ENCODE peak calls at places on chromosomes 4 and X, in six cellular contexts. L is H9, W is trophoblast cell, N is IMR-90, Y is H1, S is neuronal stem cell. Z is an unnamed sample.

GRCh38 chrX:39975094-39975865 is 122.5 kb downstream of the BCOR start:
- DNase-seq in L (no peak), N (no peak), W (peak; percentile 65), S (no peak), Y (no peak), Z (no peak)

GRCh38 chrX:107673933-107674479 is 45.7 kb downstream of the PRPS1 start:
- DNase-seq in N (no peak), Y (no peak), W (no peak), S (no peak), L (peak; percentile 60), Z (peak; percentile 95)

GRCh38 chr4:92864176-92864575 is 560.4 kb downstream of the GRID2 start:
- DNase-seq in N (no peak), W (no peak), L (no peak), Y (no peak), S (no peak), Z (no peak)

GRCh38 chr4:165133150-165133549 is 20.5 kb upstream of the TMEM192 start:
- DNase-seq in L (no peak), N (no peak), W (no peak), S (no peak), Y (no peak), Z (no peak)

GRCh38 chrX:118679290-118679689 is 48.1 kb upstream of the IL13RA1 start:
- DNase-seq in L (no peak), S (no peak), N (no peak), Y (no peak), W (no peak), Z (no peak)

GRCh38 chr4:4849106-4849505 is 10.4 kb upstream of the MSX1 start:
- DNase-seq in L (no peak), S (no peak), Y (no peak), W (no peak), N (no peak), Z (no peak)

GRCh38 chr4:160129439-160129838 is 1026.6 kb downstream of the RAPGEF2 start:
- DNase-seq in W (peak; percentile 43), L (no peak), S (no peak), N (no peak), Y (no peak), Z (peak; percentile 70)

GRCh38 chr4:124804584-124804983 is 92.1 kb upstream of the ANKRD50 start:
- DNase-seq in N (peak; percentile 18), W (no peak), Y (no peak), S (no peak), L (no peak), Z (peak; percentile 16)

GRCh38 chr4:112664611-112665010 is 27.7 kb downstream of the LARP7 start:
- DNase-seq in N (peak; percentile 6), W (no peak), L (no peak), S (no peak), Y (no peak), Z (no peak)

GRCh38 chr4:7514281-7514680 is 79.6 kb upstream of the PSAPL1 start:
- DNase-seq in W (no peak), Y (no peak), N (no peak), L (no peak), S (no peak), Z (no peak)

GRCh38 chrX:50814701-50815476 is 895 bp upstream of the SHROOM4 start:
- DNase-seq in Y (no peak), S (no peak), L (no peak), N (peak; percentile 31), W (no peak), Z (peak; percentile 68)

GRCh38 chrX:154317391-154318000 is 21.9 kb downstream of the TKTL1 start:
- DNase-seq in S (no peak), L (peak; percentile 56), W (no peak), Y (no peak), N (peak; percentile 8), Z (peak; percentile 29)

GRCh38 chr4:82201303-82201702 is 172.5 kb downstream of the HNRNPD start:
- DNase-seq in W (no peak), S (no peak), Y (no peak), N (no peak), L (no peak), Z (no peak)

DNA sequence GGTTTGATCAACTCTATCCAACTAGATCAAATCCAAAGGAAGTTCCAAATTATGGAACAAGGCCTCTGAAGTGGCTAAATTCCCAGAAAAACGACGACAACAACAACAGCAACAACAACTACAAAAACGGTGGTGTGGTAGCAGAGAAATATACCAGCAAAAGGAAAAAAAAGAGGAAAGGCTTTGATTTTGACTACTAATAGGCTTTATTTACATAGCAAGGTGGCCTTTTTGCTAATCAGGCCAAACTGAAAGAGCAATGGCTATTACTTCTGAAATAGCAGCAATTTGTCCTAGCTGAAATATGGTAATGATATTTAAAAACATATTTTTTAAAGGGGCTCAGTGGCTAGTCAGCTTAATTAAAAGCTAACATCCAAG is 40.8 kb upstream of the TMPRSS11E start:
- DNase-seq in Y (no peak), W (no peak), N (no peak), S (no peak), L (no peak), Z (no peak)
- H4K8ac ChIP-seq in Y (no peak overlapping the region), W (no peak overlapping the region), N (no peak overlapping the region), S (no peak overlapping the region), L (no peak overlapping the region), Z (no peak overlapping the region)

DNA sequence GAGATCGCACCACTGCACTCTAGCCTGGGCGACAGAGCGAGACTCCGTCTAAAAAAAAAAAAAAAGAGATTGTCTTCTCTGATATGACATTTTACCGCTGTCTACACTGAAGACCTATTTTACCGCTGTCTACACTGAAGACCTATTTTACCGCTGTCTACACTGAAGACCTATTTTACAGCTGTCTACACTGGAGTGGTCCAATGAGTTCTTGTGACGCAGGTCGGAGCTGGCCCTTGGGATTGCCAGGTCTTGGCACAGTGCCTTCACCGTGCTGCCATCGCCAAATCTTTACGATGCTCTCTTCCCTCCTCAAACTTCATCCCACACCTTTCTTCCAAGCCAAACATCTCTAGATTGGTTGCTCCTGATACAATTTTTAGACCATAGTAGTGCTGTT is 183.1 kb upstream of the FAT1 start:
- DNase-seq in S (no peak), W (no peak), L (no peak), Y (no peak), N (no peak), Z (no peak)
- H4K91ac ChIP-seq in S (no peak overlapping the region), W (no peak overlapping the region), L (no peak overlapping the region), Y (no peak overlapping the region), N (no peak overlapping the region), Z (no peak overlapping the region)

DNA sequence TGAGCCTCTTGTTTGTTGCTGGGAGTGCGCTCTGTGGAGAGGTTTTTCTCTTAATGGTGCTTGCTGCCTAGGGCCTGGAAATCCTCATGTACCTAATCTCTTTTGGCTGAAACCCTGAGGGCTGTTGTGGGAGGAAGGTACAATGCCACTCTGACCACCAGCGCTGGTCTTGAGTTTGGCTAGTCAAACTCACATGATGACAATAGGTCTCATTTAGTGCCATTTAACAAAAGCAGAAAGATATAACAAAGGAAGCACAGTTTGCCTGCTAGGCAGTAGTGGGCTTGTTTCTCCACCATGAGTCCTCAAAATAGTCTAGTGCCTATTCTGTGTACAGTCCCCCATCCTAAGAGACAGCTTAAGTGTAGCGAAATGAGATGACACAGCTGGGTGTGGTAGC is 111.3 kb downstream of the TSPAN7 start:
- DNase-seq in L (no peak), Y (no peak), S (no peak), N (no peak), W (no peak), Z (no peak)
- H3K27ac ChIP-seq in L (no peak overlapping the region), Y (no peak overlapping the region), S (no peak overlapping the region), N (no peak overlapping the region), W (no peak overlapping the region), Z (no peak overlapping the region)

GRCh38 chr4:174190832-174191500 is 92.5 kb downstream of the FBXO8 start:
- DNase-seq in S (no peak), L (no peak), N (no peak), Y (no peak), W (no peak), Z (no peak)

GRCh38 chr4:174192943-174193342 is 90.5 kb downstream of the FBXO8 start:
- DNase-seq in Y (no peak), L (no peak), N (no peak), S (no peak), W (no peak), Z (no peak)

GRCh38 chr4:174198396-174199179 is 84.9 kb downstream of the FBXO8 start:
- DNase-seq in W (no peak), S (no peak), Y (no peak), L (no peak), N (peak; percentile 90), Z (peak; percentile 89)

GRCh38 chr4:174189392-174190029 is 94.0 kb downstream of the FBXO8 start:
- DNase-seq in S (no peak), Y (no peak), L (no peak), N (no peak), W (no peak), Z (peak; percentile 51)

GRCh38 chr4:174193438-174194015 is 89.9 kb downstream of the FBXO8 start:
- DNase-seq in S (no peak), L (no peak), W (no peak), N (peak; percentile 7), Y (no peak), Z (peak; percentile 25)
- H4K8ac ChIP-seq in S (no peak overlapping the region), L (no peak overlapping the region), W (no peak overlapping the region), N (no peak overlapping the region), Y (no peak overlapping the region), Z (no peak overlapping the region)

Z was measured in mesenchymal stem cell.